ENCODE peak calls at places on chromosomes 3 and 15, in nine cellular contexts. W is keratinocyte, N is Panc1, F is psoas muscle, E is fibroblast of pulmonary artery, L is ovary, H is cardiac fibroblast, R is cardiac muscle cell, A is IMR-90. X is an unnamed sample.
A peak's percentile ranks its signal among the peaks of the same experiment; 100 is the strongest.

GRCh38 chr15:61025283-61025682 is 203.8 kb downstream of the RORA start:
- DNase-seq in L (no peak), H (peak; percentile 40), F (no peak), E (no peak), W (no peak), A (peak; percentile 70), R (no peak), N (no peak), X (no peak)

GRCh38 chr3:32551087-32551486 is 19.6 kb downstream of the DYNC1LI1 start:
- DNase-seq in W (no peak), R (no peak), N (no peak), L (no peak), E (no peak), F (no peak), H (no peak), A (no peak), X (no peak)

GRCh38 chr15:93121994-93122910 is 33.2 kb upstream of the RGMA start:
- DNase-seq in R (no peak), W (no peak), N (no peak), H (no peak), L (no peak), E (no peak), A (no peak), F (peak; percentile 66), X (no peak)

GRCh38 chr3:149871855-149872254 is 58.8 kb downstream of the RNF13 start:
- DNase-seq in H (no peak), F (no peak), E (no peak), W (no peak), N (no peak), L (no peak), R (no peak), A (no peak), X (no peak)

GRCh38 chr3:49722896-49723295 is 855 bp downstream of the GMPPB start:
- DNase-seq in F (peak; percentile 58), H (no peak), E (no peak), W (no peak), N (no peak), A (no peak), R (no peak), L (no peak), X (no peak)

GRCh38 chr3:177157492-177157891 is 39.8 kb downstream of the TBL1XR1 start:
- DNase-seq in W (no peak), F (no peak), R (no peak), N (no peak), A (no peak), H (no peak), L (no peak), E (no peak), X (no peak)

GRCh38 chr15:25093455-25094029 is 138.8 kb downstream of the SNRPN start:
- DNase-seq in E (no peak), F (no peak), R (no peak), W (no peak), A (no peak), L (no peak), H (no peak), N (no peak), X (no peak)

GRCh38 chr3:134406331-134407246 is 32.3 kb upstream of the AMOTL2 start:
- DNase-seq in A (no peak), N (no peak), F (peak; percentile 60), L (no peak), E (no peak), R (peak; percentile 55), H (no peak), W (no peak), X (no peak)

GRCh38 chr15:74517096-74517495 is 23.9 kb upstream of the ARID3B start:
- DNase-seq in R (no peak), A (no peak), W (peak; percentile 28), L (no peak), F (no peak), H (no peak), N (no peak), E (no peak), X (no peak)

GRCh38 chr15:58241872-58242271 is 103.7 kb downstream of the AQP9 start:
- DNase-seq in W (no peak), A (no peak), R (peak; percentile 10), H (no peak), F (no peak), E (no peak), N (no peak), L (no peak), X (no peak)

GRCh38 chr3:64848127-64848526 is 160.3 kb upstream of the ADAMTS9 start:
- DNase-seq in A (no peak), N (no peak), F (no peak), R (no peak), W (no peak), H (no peak), L (no peak), E (no peak), X (no peak)

GRCh38 chr3:14265246-14265962 is 86.8 kb downstream of the LSM3 start:
- DNase-seq in A (peak; percentile 85), H (peak; percentile 47), N (no peak), R (no peak), F (no peak), W (no peak), E (peak; percentile 61), L (no peak), X (peak; percentile 76)

GRCh38 chr3:98482717-98483482 is 14.6 kb upstream of the OR5K2 start:
- DNase-seq in E (no peak), F (no peak), W (no peak), A (no peak), L (no peak), R (no peak), H (no peak), N (no peak), X (peak; percentile 86)

GRCh38 chr15:46365612-46366011 is 730.8 kb downstream of the SQOR start:
- DNase-seq in W (no peak), R (no peak), A (no peak), N (no peak), E (peak; percentile 49), H (peak; percentile 73), L (no peak), F (peak; percentile 36), X (no peak)

DNA sequence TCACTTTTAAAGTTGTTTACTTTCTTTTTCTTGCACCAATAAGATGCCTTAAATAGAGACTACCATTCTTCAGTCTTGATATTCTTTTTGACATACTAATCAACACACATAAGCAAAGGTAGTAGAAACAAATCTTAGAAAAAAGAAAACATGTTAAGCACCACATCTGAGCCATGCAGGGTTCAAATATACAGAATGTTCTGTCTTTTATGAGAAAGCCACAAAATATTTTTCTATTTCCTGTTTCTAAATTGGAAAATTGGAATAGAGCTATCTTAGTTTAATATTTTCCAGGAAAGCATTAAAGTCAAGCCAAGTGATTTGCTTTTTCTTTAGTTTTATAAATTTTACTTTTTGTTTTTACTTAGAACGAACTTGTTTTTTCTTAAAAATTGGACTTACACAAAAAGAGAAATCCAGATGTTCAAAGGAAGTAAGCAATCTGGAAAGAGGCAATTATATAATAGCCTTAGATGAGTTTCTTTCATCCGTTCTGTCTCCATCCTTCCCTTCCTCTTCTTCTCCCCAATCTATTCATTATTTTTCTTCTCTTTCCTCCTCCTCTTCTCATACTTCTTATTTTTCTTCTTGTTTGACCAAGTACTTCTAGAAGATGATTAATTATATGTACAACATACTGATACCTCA is 731.7 kb downstream of the SQOR start:
- DNase-seq in R (no peak), N (no peak), A (no peak), F (no peak), H (peak; percentile 9), W (no peak), L (no peak), E (no peak), X (no peak)
- H3K4me3 ChIP-seq in R (no peak overlapping the region), N (no peak overlapping the region), A (no peak overlapping the region), F (no peak overlapping the region), H (no peak overlapping the region), W (no peak overlapping the region), L (no peak overlapping the region), E (no peak overlapping the region), X (no peak overlapping the region)

GRCh38 chr3:141302364-141303141 is 65.8 kb upstream of the ZBTB38 start:
- DNase-seq in N (no peak), A (peak; percentile 75), E (peak; percentile 71), R (no peak), W (peak; percentile 55), L (no peak), F (no peak), H (peak; percentile 82), X (no peak)
- TF ChIP-seq CTCF in N (peak; percentile 6), A (peak; percentile 42), E (peak; percentile 11), R (peak; percentile 16), W (no peak), L (no peak), F (no peak), H (peak; percentile 6), X (no peak)

GRCh38 chr3:2099779-2100191 is 1.1 kb downstream of the CNTN4 start:
- DNase-seq in R (peak; percentile 61), N (no peak), A (no peak), H (no peak), W (no peak), E (no peak), L (no peak), F (no peak), X (no peak)

GRCh38 chr3:2097641-2098191 is 950 bp upstream of the CNTN4 start:
- DNase-seq in R (peak; percentile 9), H (no peak), E (no peak), N (no peak), A (no peak), L (no peak), W (no peak), F (no peak), X (no peak)

GRCh38 chr3:2096196-2096595 is 2.5 kb upstream of the CNTN4 start:
- DNase-seq in N (no peak), E (no peak), W (no peak), F (no peak), H (no peak), L (no peak), A (no peak), R (peak; percentile 4), X (no peak)

GRCh38 chr3:2098398-2099027 is at the start of gene CNTN4:
- DNase-seq in L (peak; percentile 49), R (peak; percentile 94), H (no peak), W (no peak), A (no peak), F (peak; percentile 71), N (no peak), E (no peak), X (peak; percentile 23)

GRCh38 chr3:2099028-2099671 is 484 bp downstream of the CNTN4 start:
- DNase-seq in L (no peak), F (peak; percentile 46), W (no peak), E (no peak), R (peak; percentile 64), A (no peak), N (no peak), H (no peak), X (no peak)
- H3K4me3 ChIP-seq in L (peak overlapping the region; percentile 62), F (peak overlapping the region; percentile 54), W (no peak overlapping the region), E (no peak overlapping the region), R (peak overlapping the region; percentile 56), A (no peak overlapping the region), N (no peak overlapping the region), H (no peak overlapping the region), X (peak overlapping the region; percentile 49)

GRCh38 chr15:42802168-42802567 is 65.2 kb upstream of the CDAN1 start:
- DNase-seq in E (no peak), N (no peak), R (no peak), A (no peak), L (no peak), H (no peak), W (no peak), F (no peak), X (no peak)

GRCh38 chr15:42798802-42799201 is 61.9 kb upstream of the CDAN1 start:
- DNase-seq in N (no peak), F (no peak), W (no peak), E (no peak), H (no peak), A (no peak), R (no peak), L (no peak), X (no peak)

GRCh38 chr15:42800731-42801474 is 64.0 kb upstream of the CDAN1 start:
- DNase-seq in L (no peak), R (peak; percentile 3), W (no peak), N (no peak), E (no peak), F (no peak), H (no peak), A (no peak), X (no peak)

GRCh38 chr15:42796955-42797779 is 60.2 kb upstream of the CDAN1 start:
- DNase-seq in F (no peak), E (peak; percentile 31), H (peak; percentile 46), R (no peak), W (no peak), N (no peak), L (no peak), A (peak; percentile 1), X (no peak)
- TF ChIP-seq CTCF in F (no peak), E (peak; percentile 7), H (peak; percentile 4), R (no peak), W (no peak), N (no peak), L (no peak), A (peak; percentile 14), X (peak; percentile 36)

X was measured in LNCaP clone FGC.